ENCODE peak calls at places on chromosome X, in ten cellular contexts. A is stimulated activated naive B cell treated with anti-CD40 and anti-IgM and Interleukin-4, amounts not matched to agents 10 μg/mL and 1 μg/mL and 100 μg/mL, for 72 hours; V is CD8-positive, alpha-beta T cell; F is H9; L is stimulated activated CD8-positive, alpha-beta memory T cell treated with anti-CD3 and anti-CD28 coated beads, Interleukin-7, amount 100 ng/mL, for 24 hours; E is HL-60; O is NCI-H1694 treated with DMSO at 0.1 percent for 48 hours; T is activated CD8-positive, alpha-beta memory T cell treated with anti-CD3 and anti-CD28 coated beads for 1 hour; J is NCI-H1105 treated with DMSO at 0.1 percent for 48 hours; N is H7. M is an unnamed sample.

GRCh38 chrX:44306336-44306735 is 37.1 kb downstream of the EFHC2 start:
- DNase-seq in F (no peak), L (no peak), N (no peak), O (no peak), E (no peak), J (no peak), V (no peak), T (no peak), A (no peak), M (no peak)

GRCh38 chrX:29172880-29173279 is 585.6 kb downstream of the IL1RAPL1 start:
- DNase-seq in A (no peak), E (no peak), N (no peak), L (no peak), J (no peak), T (no peak), F (no peak), O (no peak), V (no peak), M (no peak)

GRCh38 chrX:20802036-20802435 is 535.3 kb upstream of the RPS6KA3 start:
- DNase-seq in F (no peak), N (no peak), V (no peak), E (no peak), T (no peak), L (no peak), O (no peak), A (no peak), J (no peak), M (no peak)

GRCh38 chrX:147917700-147918694 is 6.3 kb downstream of the FMR1 start:
- DNase-seq in L (no peak), F (no peak), E (no peak), N (no peak), V (no peak), T (no peak), A (no peak), O (no peak), J (no peak), M (no peak)

GRCh38 chrX:23511783-23512182 is 155.5 kb upstream of the PRDX4 start:
- DNase-seq in E (no peak), A (no peak), O (peak; percentile 9), L (no peak), F (no peak), V (no peak), N (no peak), J (peak; percentile 12), T (no peak), M (no peak)

GRCh38 chrX:14915596-14915995 is 42.4 kb downstream of the MOSPD2 start:
- DNase-seq in E (no peak), F (no peak), J (no peak), L (no peak), V (no peak), O (no peak), N (no peak), A (no peak), T (no peak), M (no peak)

GRCh38 chrX:23785564-23785963 is 2.6 kb downstream of the SAT1 start:
- DNase-seq in T (no peak), J (no peak), E (no peak), N (no peak), A (no peak), V (no peak), O (no peak), F (no peak), L (no peak), M (no peak)

GRCh38 chrX:94053575-94053974 is 379.6 kb downstream of the FAM133A start:
- DNase-seq in L (no peak), O (no peak), N (no peak), A (no peak), F (no peak), V (no peak), T (no peak), E (no peak), J (no peak), M (no peak)

GRCh38 chrX:134622813-134623185 is 35.5 kb downstream of the PLAC1 start:
- DNase-seq in J (no peak), T (no peak), E (no peak), F (no peak), A (no peak), V (no peak), O (no peak), L (no peak), N (no peak), M (no peak)

GRCh38 chrX:78514852-78515251 is 144.3 kb downstream of the RTL3 start:
- DNase-seq in L (no peak), V (no peak), A (no peak), N (peak; percentile 38), O (no peak), J (no peak), F (peak; percentile 76), E (no peak), T (no peak), M (no peak)

GRCh38 chrX:49079489-49080428 is at the start of gene WDR45:
- DNase-seq in A (peak; percentile 68), F (peak; percentile 57), V (peak; percentile 61), T (peak; percentile 57), E (peak; percentile 41), J (peak; percentile 27), L (peak; percentile 32), O (peak; percentile 18), N (peak; percentile 95), M (peak; percentile 3)

GRCh38 chrX:72392042-72392441 is 86.3 kb upstream of the CITED1 start:
- DNase-seq in E (no peak), J (no peak), N (no peak), L (no peak), T (no peak), A (no peak), O (no peak), V (no peak), F (no peak), M (no peak)

GRCh38 chrX:122850326-122850725 is 333.8 kb upstream of the GRIA3 start:
- DNase-seq in A (no peak), L (no peak), T (no peak), V (no peak), N (no peak), O (no peak), E (no peak), F (no peak), J (no peak), M (no peak)

GRCh38 chrX:131741103-131741581 is 197.3 kb downstream of the OR13H1 start:
- DNase-seq in T (no peak), J (no peak), O (no peak), N (no peak), E (no peak), V (no peak), F (no peak), L (no peak), A (peak; percentile 80), M (no peak)

GRCh38 chrX:129427267-129427666 is 96.0 kb downstream of the SMARCA1 start:
- DNase-seq in T (no peak), F (no peak), O (no peak), A (no peak), N (no peak), L (no peak), J (no peak), V (no peak), E (no peak), M (no peak)

M was measured in SW 1271.